ENCODE peak calls at places on chromosomes 7 and 10, in eight cellular contexts. T, E, U, D, R, H, J and A are unnamed samples.

GRCh38 chr7:78296689-78297371 is 498.3 kb downstream of the PHTF2 start:
- DNase-seq in E (no peak), D (peak), H (peak), J (no peak), U (no peak), T (no peak), R (no peak), A (no peak)

GRCh38 chr7:24476227-24476626 is 97.0 kb upstream of the PALS2 start:
- DNase-seq in H (no peak), D (no peak), T (no peak), E (no peak), U (no peak), R (no peak), J (no peak), A (no peak)

GRCh38 chr10:13987472-13987871 is 343.3 kb downstream of the FRMD4A start:
- DNase-seq in H (peak), R (no peak), E (no peak), D (no peak), U (no peak), J (no peak), T (no peak), A (no peak)

GRCh38 chr10:103487396-103487708 is 6.2 kb upstream of the NEURL1 start:
- DNase-seq in J (no peak), H (no peak), U (no peak), E (no peak), T (no peak), R (no peak), D (no peak), A (no peak)

GRCh38 chr7:24221500-24221899 is 62.5 kb upstream of the NPY start:
- DNase-seq in T (no peak), E (no peak), J (no peak), U (no peak), R (no peak), H (no peak), D (no peak), A (no peak)

GRCh38 chr7:140214075-140214684 is 37.4 kb upstream of the KDM7A start:
- DNase-seq in T (no peak), R (peak), J (no peak), U (no peak), E (no peak), D (peak), H (peak), A (no peak)

GRCh38 chr7:116953727-116954442 is 584 bp downstream of the ST7 start:
- DNase-seq in R (peak), E (no peak), T (no peak), J (peak), U (peak), D (peak), H (peak), A (no peak)

GRCh38 chr10:93812664-93813338 is 55.1 kb downstream of the LGI1 start:
- DNase-seq in H (no peak), D (no peak), T (no peak), E (no peak), U (no peak), R (peak), J (no peak), A (no peak)

GRCh38 chr10:102621418-102622325 is 22.6 kb upstream of the TRIM8 start:
- DNase-seq in H (peak), D (no peak), J (no peak), U (no peak), E (no peak), T (no peak), R (no peak), A (no peak)

GRCh38 chr7:154646126-154647013 is 356.6 kb downstream of the PAXIP1 start:
- DNase-seq in J (no peak), E (no peak), H (no peak), R (no peak), D (no peak), T (no peak), U (no peak), A (no peak)

GRCh38 chr10:4786043-4786839 is 39.8 kb upstream of the AKR1E2 start:
- DNase-seq in D (no peak), J (no peak), H (peak), T (no peak), U (no peak), E (no peak), R (no peak), A (no peak)

GRCh38 chr10:46218921-46219320 is 67.9 kb upstream of the ANTXRL start:
- DNase-seq in E (no peak), D (no peak), J (no peak), U (no peak), R (no peak), T (no peak), H (no peak), A (no peak)

GRCh38 chr10:119549247-119549999 is 6.9 kb upstream of the RGS10 start:
- DNase-seq in U (no peak), D (no peak), E (no peak), H (no peak), T (no peak), J (no peak), R (no peak), A (no peak)

GRCh38 chr7:1237704-1238255 is 5.1 kb downstream of the UNCX start:
- DNase-seq in E (no peak), D (no peak), J (no peak), U (no peak), R (no peak), T (no peak), H (no peak), A (no peak)

GRCh38 chr7:2437537-2438148 is 34.2 kb downstream of the CHST12 start:
- DNase-seq in D (no peak), U (no peak), E (no peak), T (no peak), H (no peak), R (no peak), J (no peak), A (no peak)

GRCh38 chr7:150950496-150951180 is 27.5 kb downstream of the KCNH2 start:
- DNase-seq in J (no peak), E (no peak), D (no peak), T (no peak), H (no peak), U (no peak), R (no peak), A (no peak)

GRCh38 chr10:13390604-13391522 is 42.8 kb upstream of the SEPHS1 start:
- DNase-seq in R (no peak), E (no peak), T (no peak), U (no peak), D (no peak), J (no peak), H (no peak), A (no peak)

GRCh38 chr10:108812906-108813305 is 1110.4 kb downstream of the XPNPEP1 start:
- DNase-seq in T (no peak), U (no peak), R (no peak), J (no peak), D (no peak), H (no peak), E (no peak), A (no peak)

GRCh38 chr7:150442811-150443210 is 7.6 kb upstream of the GIMAP8 start:
- DNase-seq in U (no peak), T (no peak), D (no peak), E (no peak), J (no peak), R (no peak), H (no peak), A (no peak)

GRCh38 chr10:121774813-121775212 is 153.0 kb downstream of the ATE1 start:
- DNase-seq in E (no peak), J (no peak), D (no peak), H (no peak), U (no peak), T (no peak), R (no peak), A (no peak)

GRCh38 chr10:66943590-66943989 is 17.8 kb downstream of the LRRTM3 start:
- DNase-seq in H (peak), E (no peak), R (no peak), T (no peak), D (no peak), U (no peak), J (no peak), A (no peak)

GRCh38 chr7:5432691-5433090 is 9.1 kb upstream of the TNRC18 start:
- DNase-seq in D (no peak), J (no peak), R (no peak), T (no peak), U (no peak), E (no peak), H (no peak), A (no peak)

GRCh38 chr7:35007768-35008167 is 29.5 kb downstream of the DPY19L1 start:
- DNase-seq in J (no peak), H (no peak), R (no peak), E (no peak), T (no peak), D (no peak), U (no peak), A (no peak)

GRCh38 chr7:67453580-67453979 is 456.9 kb downstream of the TYW1 start:
- DNase-seq in R (no peak), U (no peak), H (no peak), E (no peak), D (no peak), T (no peak), J (no peak), A (no peak)

GRCh38 chr7:105656922-105657521 is 75.7 kb upstream of the EFCAB10 start:
- DNase-seq in H (peak), T (peak), R (no peak), E (peak), D (peak), J (peak), U (peak), A (peak)